ENCODE peak calls at places on chromosomes 16 and 17, in ten cellular contexts. B, H, P, F, V, U, I, J, Y and S are unnamed samples.

GRCh38 chr17:58181796-58182195 is 10.7 kb upstream of the EPX start:
- DNase-seq in B (no peak), H (no peak), P (no peak), F (no peak), V (no peak), U (no peak), I (no peak), J (no peak), Y (no peak), S (no peak)

GRCh38 chr17:76528528-76529223 is 8.8 kb downstream of the CYGB start:
- DNase-seq in B (no peak), H (peak), P (no peak), F (peak), V (peak), U (no peak), I (no peak), J (no peak), Y (no peak), S (no peak)

GRCh38 chr16:86676216-86676800 is 98.0 kb downstream of the FOXL1 start:
- DNase-seq in B (no peak), H (no peak), P (no peak), F (no peak), V (peak), U (no peak), I (no peak), J (no peak), Y (no peak), S (no peak)

GRCh38 chr16:73020409-73020884 is 27.5 kb downstream of the ZFHX3 start:
- DNase-seq in B (no peak), H (no peak), P (no peak), F (peak), V (peak), U (no peak), I (peak), J (peak), Y (peak), S (no peak)

GRCh38 chr16:51818342-51818944 is 667.4 kb upstream of the SALL1 start:
- DNase-seq in B (no peak), H (peak), P (peak), F (no peak), V (peak), U (no peak), I (peak), J (peak), Y (peak), S (no peak)

GRCh38 chr17:17387461-17388362 is 84.5 kb downstream of the NT5M start:
- DNase-seq in B (no peak), H (no peak), P (peak), F (no peak), V (no peak), U (no peak), I (peak), J (peak), Y (peak), S (no peak)

GRCh38 chr16:11698271-11698689 is 30.0 kb downstream of the SNN start:
- DNase-seq in B (no peak), H (no peak), P (no peak), F (no peak), V (no peak), U (no peak), I (no peak), J (no peak), Y (peak), S (no peak)

GRCh38 chr17:45376171-45376564 is 56.5 kb downstream of the ARHGAP27 start:
- DNase-seq in B (no peak), H (no peak), P (peak), F (no peak), V (no peak), U (no peak), I (no peak), J (no peak), Y (no peak), S (no peak)

GRCh38 chr17:29219378-29220047 is 27.1 kb upstream of the CRYBA1 start:
- DNase-seq in B (peak), H (peak), P (peak), F (peak), V (peak), U (peak), I (peak), J (peak), Y (peak), S (peak)

GRCh38 chr16:3074860-3075545 is 9.6 kb downstream of the IL32 start:
- DNase-seq in B (no peak), H (no peak), P (no peak), F (no peak), V (no peak), U (peak), I (peak), J (peak), Y (peak), S (no peak)

GRCh38 chr17:5584971-5585794 is 874 bp upstream of the NLRP1 start:
- DNase-seq in B (no peak), H (no peak), P (peak), F (no peak), V (peak), U (no peak), I (no peak), J (no peak), Y (no peak), S (no peak)

GRCh38 chr17:62965149-62965648 is 836 bp upstream of the TANC2 start:
- DNase-seq in B (no peak), H (no peak), P (peak), F (no peak), V (no peak), U (no peak), I (no peak), J (no peak), Y (no peak), S (no peak)
- H3K4me3 ChIP-seq in B (peak), H (peak), P (peak), F (peak), V (peak), U (peak), I (no peak), J (peak), Y (no peak), S (peak)

GRCh38 chr17:19978206-19978802 is 676 bp upstream of the AKAP10 start:
- DNase-seq in B (no peak), H (no peak), P (peak), F (no peak), V (no peak), U (no peak), I (peak), J (no peak), Y (peak), S (no peak)

GRCh38 chr17:19977360-19978205 is at the start of gene AKAP10:
- DNase-seq in B (peak), H (peak), P (peak), F (peak), V (peak), U (peak), I (peak), J (peak), Y (peak), S (peak)

GRCh38 chr17:19973146-19973545 is 4.5 kb downstream of the AKAP10 start:
- DNase-seq in B (no peak), H (no peak), P (no peak), F (no peak), V (peak), U (no peak), I (no peak), J (no peak), Y (no peak), S (no peak)

GRCh38 chr17:19978803-19979202 is 1.2 kb upstream of the AKAP10 start:
- DNase-seq in B (no peak), H (no peak), P (no peak), F (no peak), V (no peak), U (no peak), I (no peak), J (no peak), Y (no peak), S (no peak)

DNA sequence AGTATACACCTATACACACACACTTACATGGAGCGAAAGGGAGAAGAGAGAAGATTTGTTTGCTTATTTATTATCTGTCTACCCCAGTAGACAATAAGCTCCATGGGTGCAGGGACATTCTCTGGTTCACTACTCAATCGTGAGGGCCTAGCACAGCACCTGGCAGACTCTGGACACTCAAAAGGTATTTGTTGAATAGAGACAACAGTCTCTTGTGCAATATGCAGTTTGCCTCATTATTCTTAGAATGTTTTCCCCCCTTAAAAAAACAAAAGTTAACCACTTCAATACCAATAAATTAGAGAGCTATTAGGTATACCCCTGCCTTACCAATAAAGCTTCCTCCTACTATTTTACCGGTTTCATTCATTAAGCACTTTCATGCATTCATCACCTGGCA is 2.0 kb downstream of the AKAP10 start:
- DNase-seq in B (no peak), H (no peak), P (no peak), F (no peak), V (no peak), U (no peak), I (no peak), J (no peak), Y (no peak), S (no peak)
- TF ChIP-seq CTCF in B (no peak), H (no peak), P (no peak), F (no peak), V (no peak), U (no peak), I (no peak), J (no peak), Y (no peak), S (no peak)

GRCh38 chr16:47592232-47592631 is 131.1 kb downstream of the PHKB start:
- DNase-seq in B (no peak), H (no peak), P (no peak), F (no peak), V (no peak), U (no peak), I (no peak), J (no peak), Y (no peak), S (no peak)
- H3K27ac ChIP-seq in B (no peak), H (no peak), P (no peak), F (no peak), V (no peak), U (no peak), I (no peak), J (no peak), Y (no peak), S (no peak)

GRCh38 chr17:81517009-81517338 is 4.4 kb upstream of the ACTG1 start:
- DNase-seq in B (no peak), H (no peak), P (no peak), F (no peak), V (no peak), U (no peak), I (no peak), J (no peak), Y (no peak), S (no peak)

GRCh38 chr17:81514735-81515529 is 2.3 kb upstream of the ACTG1 start:
- DNase-seq in B (peak), H (peak), P (peak), F (peak), V (peak), U (peak), I (peak), J (peak), Y (peak), S (no peak)

GRCh38 chr17:81517339-81518112 is 4.9 kb upstream of the ACTG1 start:
- DNase-seq in B (no peak), H (no peak), P (peak), F (peak), V (no peak), U (no peak), I (peak), J (no peak), Y (no peak), S (no peak)

GRCh38 chr17:81515530-81516041 is 3.0 kb upstream of the ACTG1 start:
- DNase-seq in B (no peak), H (no peak), P (no peak), F (peak), V (no peak), U (no peak), I (peak), J (no peak), Y (no peak), S (no peak)

GRCh38 chr17:81516439-81516838 is 3.8 kb upstream of the ACTG1 start:
- DNase-seq in B (no peak), H (no peak), P (no peak), F (no peak), V (no peak), U (no peak), I (no peak), J (no peak), Y (no peak), S (no peak)
- H3K4me3 ChIP-seq in B (peak), H (no peak), P (no peak), F (peak), V (peak), U (no peak), I (peak), J (peak), Y (no peak), S (no peak)